ENCODE peak calls at places on chromosomes 13 and 19, in six cellular contexts. T is GM12878, W is K562, J is HCT116, C is SK-N-SH, M is H1. I is an unnamed sample.

GRCh38 chr13:21771075-21771474 is 100.2 kb downstream of the FGF9 start:
- DNase-seq in W (no peak), C (no peak), M (no peak), T (no peak), J (no peak), I (no peak)

GRCh38 chr19:6677495-6677894 is 7.5 kb upstream of the TNFSF14 start:
- DNase-seq in J (no peak), W (no peak), T (no peak), M (no peak), C (no peak), I (no peak)

GRCh38 chr19:703651-704446 is 4.9 kb upstream of the PALM start:
- DNase-seq in C (peak), T (no peak), W (peak), M (peak), J (peak), I (peak)

GRCh38 chr19:30855475-30855874 is 483.3 kb downstream of the ZNF536 start:
- DNase-seq in C (no peak), T (no peak), J (no peak), W (no peak), M (no peak), I (no peak)

GRCh38 chr13:58587183-58587582 is 955.6 kb downstream of the PCDH17 start:
- DNase-seq in C (no peak), T (peak), W (no peak), J (no peak), M (no peak), I (no peak)

GRCh38 chr13:23579886-23580706 is 9.9 kb downstream of the TNFRSF19 start:
- DNase-seq in M (no peak), J (no peak), W (no peak), C (no peak), T (no peak), I (no peak)

GRCh38 chr13:24271611-24272451 is 37.5 kb upstream of the C1QTNF9 start:
- DNase-seq in J (no peak), W (no peak), T (peak), M (no peak), C (peak), I (no peak)

GRCh38 chr13:40236566-40237168 is 429.8 kb downstream of the FOXO1 start:
- DNase-seq in T (no peak), W (no peak), M (no peak), C (no peak), J (no peak), I (no peak)

GRCh38 chr19:48934837-48935236 is 1.3 kb downstream of the DHDH start:
- DNase-seq in J (no peak), M (no peak), W (no peak), C (no peak), T (no peak), I (no peak)

GRCh38 chr13:99203601-99204579 is 3.2 kb downstream of the UBAC2 start:
- DNase-seq in T (no peak), C (no peak), M (no peak), W (no peak), J (no peak), I (no peak)

GRCh38 chr13:44347905-44348304 is 25.7 kb upstream of the SERP2 start:
- DNase-seq in W (no peak), M (no peak), J (no peak), C (peak), T (no peak), I (no peak)

GRCh38 chr19:51695702-51696315 is 2.7 kb downstream of the SPACA6 start:
- DNase-seq in W (no peak), J (no peak), T (no peak), C (peak), M (no peak), I (no peak)

GRCh38 chr13:24905242-24905641 is 141.3 kb downstream of the RNF17 start:
- DNase-seq in T (no peak), W (no peak), C (no peak), M (no peak), J (no peak), I (no peak)

GRCh38 chr13:39263033-39263432 is 224.8 kb downstream of the NHLRC3 start:
- DNase-seq in J (peak), M (no peak), T (peak), W (peak), C (peak), I (peak)

GRCh38 chr13:70568571-70568970 is 460.3 kb upstream of the KLHL1 start:
- DNase-seq in M (no peak), J (peak), C (peak), W (peak), T (peak), I (peak)

GRCh38 chr19:51263808-51264207 is 12.9 kb downstream of the SIGLECL1 start:
- DNase-seq in W (no peak), J (no peak), T (no peak), M (no peak), C (no peak), I (no peak)

GRCh38 chr13:32790731-32791130 is 204.5 kb downstream of the PDS5B start:
- DNase-seq in C (no peak), W (no peak), M (no peak), J (no peak), T (no peak), I (no peak)

GRCh38 chr19:4327252-4327876 is 11.3 kb downstream of the STAP2 start:
- DNase-seq in J (no peak), W (peak), M (peak), T (no peak), C (peak), I (no peak)

GRCh38 chr13:75088915-75089314 is 393.1 kb downstream of the TBC1D4 start:
- DNase-seq in C (no peak), J (no peak), T (no peak), W (no peak), M (no peak), I (no peak)

GRCh38 chr19:33815410-33816340 is 19.0 kb downstream of the KCTD15 start:
- DNase-seq in C (peak), W (no peak), J (no peak), T (no peak), M (no peak), I (no peak)

GRCh38 chr13:42102961-42103688 is 54.7 kb downstream of the DGKH start:
- DNase-seq in M (no peak), W (no peak), C (no peak), T (no peak), J (no peak), I (no peak)

GRCh38 chr19:1942078-1942933 is 1.3 kb downstream of the CSNK1G2 start:
- DNase-seq in C (peak), W (no peak), T (peak), M (no peak), J (no peak), I (peak)

GRCh38 chr13:25247345-25247744 is 39.9 kb downstream of the MTMR6 start:
- DNase-seq in W (no peak), J (no peak), T (no peak), C (no peak), M (no peak), I (no peak)

GRCh38 chr13:72384879-72385278 is 342.6 kb downstream of the MZT1 start:
- DNase-seq in M (no peak), T (no peak), C (no peak), J (no peak), W (no peak), I (peak)

GRCh38 chr19:289651-290538 is 1.3 kb downstream of the PLPP2 start:
- DNase-seq in M (peak), J (peak), T (no peak), W (peak), C (peak), I (peak)

GRCh38 chr13:30572859-30573275 is 44.9 kb upstream of the USPL1 start:
- DNase-seq in M (no peak), W (no peak), T (peak), J (no peak), C (peak), I (peak)

GRCh38 chr13:33918199-33918932 is 100.4 kb downstream of the RFC3 start:
- DNase-seq in W (no peak), T (no peak), J (no peak), C (no peak), M (no peak), I (no peak)

GRCh38 chr19:23823952-23824389 is 65.3 kb upstream of the ZNF681 start:
- DNase-seq in M (peak), T (peak), J (no peak), C (peak), W (no peak), I (peak)

GRCh38 chr13:42991892-42992584 is at the start of gene EPSTI1:
- DNase-seq in T (no peak), J (no peak), C (no peak), W (peak), M (no peak), I (peak)

GRCh38 chr19:29013988-29014387 is 199.0 kb downstream of the UQCRFS1 start:
- DNase-seq in T (no peak), J (no peak), C (no peak), W (no peak), M (no peak), I (no peak)
- TF ChIP-seq JUND in T (no peak), J (no peak), C (no peak), W (no peak), M (no peak), I (no peak)

GRCh38 chr19:42148270-42148669 is 16.0 kb upstream of the POU2F2 start:
- DNase-seq in W (no peak), T (no peak), C (no peak), J (no peak), M (no peak), I (no peak)

GRCh38 chr19:42151735-42152134 is 19.5 kb upstream of the POU2F2 start:
- DNase-seq in M (no peak), W (no peak), J (no peak), T (no peak), C (peak), I (no peak)

GRCh38 chr19:42150353-42150752 is 18.1 kb upstream of the POU2F2 start:
- DNase-seq in C (peak), W (no peak), T (no peak), J (no peak), M (no peak), I (no peak)

GRCh38 chr19:42150940-42151339 is 18.7 kb upstream of the POU2F2 start:
- DNase-seq in M (no peak), W (no peak), J (no peak), C (peak), T (no peak), I (no peak)

DNA sequence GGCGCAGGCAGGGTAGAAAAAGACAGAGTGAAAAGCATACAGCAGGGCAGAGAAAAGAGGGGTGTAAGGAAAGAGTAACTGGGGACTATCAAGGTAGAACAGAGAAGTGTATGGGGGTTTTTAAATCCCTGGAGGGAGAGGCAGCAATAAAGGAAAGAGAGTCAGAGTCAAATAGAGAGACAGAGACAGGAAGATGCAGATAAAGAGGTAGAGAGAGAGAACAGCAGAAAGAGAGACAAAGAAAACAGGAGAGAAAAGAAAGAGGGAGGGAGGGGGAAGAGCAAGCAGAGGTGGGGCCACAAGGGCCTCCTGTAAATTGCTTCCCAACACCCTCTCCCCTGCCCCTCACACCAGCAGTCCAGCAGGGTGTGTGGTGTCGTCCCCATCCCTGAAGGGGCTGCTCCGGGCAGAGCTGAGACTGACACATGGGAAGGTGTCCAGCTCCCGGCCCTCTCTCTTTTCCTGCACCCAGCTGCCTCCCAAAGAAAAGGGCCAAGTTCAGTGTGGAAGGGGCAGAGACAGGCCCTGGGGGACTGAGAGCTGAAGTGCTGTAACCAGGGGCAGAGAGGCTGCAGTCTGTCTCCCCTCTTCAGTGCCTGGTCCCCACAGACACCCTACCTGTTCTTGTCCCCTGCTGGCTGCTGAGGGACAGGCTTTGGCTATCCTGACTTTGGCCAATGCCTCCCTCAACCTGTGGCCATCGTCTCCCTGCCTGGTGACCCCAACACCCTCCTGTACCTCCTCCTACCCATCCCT is 17.4 kb upstream of the POU2F2 start:
- DNase-seq in M (no peak), T (no peak), C (peak), J (no peak), W (no peak), I (no peak)
- TF ChIP-seq JUND in M (no peak), T (no peak), C (no peak), J (no peak), W (no peak), I (no peak)

DNA sequence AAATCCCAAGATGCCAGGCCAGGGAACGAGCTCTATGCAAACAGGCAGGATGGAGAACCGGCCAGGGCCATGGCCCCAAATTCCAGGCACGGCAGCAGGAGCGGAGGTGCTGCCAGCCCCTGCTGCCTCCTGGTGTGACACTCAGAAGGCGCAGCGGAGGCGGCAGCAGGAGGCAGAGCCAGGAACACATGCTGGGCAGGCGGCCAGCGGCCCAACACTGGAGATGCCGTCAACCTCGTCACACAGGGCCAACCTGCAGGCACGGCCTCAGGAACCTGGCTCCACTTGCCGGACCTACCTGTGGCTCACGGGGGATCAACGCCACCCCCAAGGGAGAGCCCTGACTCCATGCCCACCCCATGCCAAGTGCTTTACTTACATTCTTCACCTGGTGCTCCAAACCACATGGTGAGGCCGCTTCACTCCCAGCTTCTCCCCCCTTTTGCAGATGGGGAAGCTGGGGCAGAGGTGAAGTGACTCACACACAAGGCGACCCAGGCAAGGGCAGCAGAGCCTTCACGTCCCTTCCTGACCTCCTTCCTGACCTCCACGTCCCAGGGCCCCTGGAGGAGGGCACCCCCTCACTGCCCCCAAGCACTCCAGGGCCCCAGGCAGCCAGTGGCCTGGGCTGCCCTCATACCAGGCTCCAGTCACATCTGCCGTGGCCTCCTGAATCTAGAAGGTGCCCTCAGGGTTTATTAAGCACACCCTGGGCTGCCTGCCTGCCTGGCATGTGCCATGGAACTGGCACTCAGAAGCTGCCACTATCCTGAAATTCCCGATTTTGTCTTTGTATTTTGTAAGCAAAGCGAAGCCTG is 43.5 kb downstream of the GGACT start:
- DNase-seq in M (no peak), W (no peak), T (no peak), C (no peak), J (no peak), I (no peak)
- TF ChIP-seq JUND in M (no peak), W (no peak), T (no peak), C (no peak), J (no peak), I (no peak)

DNA sequence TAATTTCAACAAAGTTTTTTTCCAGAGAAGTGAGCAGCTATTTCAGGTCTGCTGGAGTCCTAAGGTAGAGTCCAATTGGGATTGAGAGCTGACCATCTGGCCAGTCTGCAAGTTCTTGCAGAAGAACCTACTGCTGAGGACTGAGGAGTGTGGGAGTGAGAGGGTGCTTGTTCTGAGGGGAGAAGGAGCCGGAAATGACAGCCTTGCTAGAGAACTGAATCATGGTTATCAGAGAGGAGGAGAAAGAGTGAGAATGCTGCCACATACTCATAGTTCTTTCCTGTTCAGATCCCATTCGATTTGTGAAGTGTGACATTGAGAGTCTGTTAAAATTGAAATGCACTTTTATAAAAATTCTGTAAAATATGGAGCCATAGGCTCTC is 350.0 kb downstream of the KCNRG start:
- DNase-seq in C (no peak), J (no peak), M (no peak), T (no peak), W (no peak), I (no peak)
- TF ChIP-seq JUND in C (no peak), J (no peak), M (no peak), T (no peak), W (no peak), I (no peak)

GRCh38 chr13:102902789-102903347 is 57.0 kb downstream of the ERCC5 start:
- DNase-seq in C (no peak), W (no peak), M (peak), T (no peak), J (no peak), I (no peak)

GRCh38 chr13:102905905-102906304 is 60.1 kb downstream of the ERCC5 start:
- DNase-seq in T (no peak), W (no peak), M (no peak), J (no peak), C (no peak), I (no peak)

GRCh38 chr13:102904408-102904862 is 58.6 kb downstream of the ERCC5 start:
- DNase-seq in C (no peak), T (no peak), J (no peak), M (no peak), W (no peak), I (no peak)

GRCh38 chr13:102901615-102902305 is 55.9 kb downstream of the ERCC5 start:
- DNase-seq in T (no peak), W (no peak), M (no peak), J (no peak), C (no peak), I (no peak)

DNA sequence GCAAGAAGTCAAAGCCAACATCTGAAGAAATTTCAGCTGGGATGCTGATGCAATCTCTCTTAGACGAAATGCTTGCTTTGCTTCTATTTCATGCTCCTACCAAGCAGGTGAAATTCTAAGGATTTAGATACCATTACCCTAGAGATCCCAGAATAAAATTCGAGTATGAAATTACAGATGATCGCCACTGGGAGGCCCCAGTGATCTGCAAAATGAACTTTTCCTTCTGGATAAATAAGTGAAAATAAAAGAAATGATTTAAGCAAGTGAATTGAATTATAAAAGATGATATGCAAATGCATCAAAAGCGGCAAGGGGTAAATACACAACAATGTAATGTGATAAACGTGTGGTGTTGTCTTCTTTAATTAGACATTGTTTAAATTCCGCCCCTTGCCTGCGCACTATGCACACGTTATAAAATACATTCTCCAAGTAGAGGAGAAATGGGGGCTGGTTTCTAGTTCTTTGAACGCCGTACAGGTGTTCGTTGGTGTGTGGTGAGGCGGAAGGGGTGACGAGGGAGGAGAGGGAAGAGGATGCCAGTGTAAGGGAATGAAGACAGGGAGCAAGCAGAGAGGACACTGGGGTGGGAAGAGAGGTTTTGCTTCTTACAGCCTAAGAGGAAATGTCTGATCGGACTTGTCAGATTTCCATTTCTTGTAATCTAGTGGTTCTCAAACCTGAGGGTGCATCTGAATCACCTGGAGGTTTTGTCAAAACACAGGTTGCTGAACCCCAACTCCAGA is 58.0 kb downstream of the ERCC5 start:
- DNase-seq in T (no peak), J (no peak), W (peak), M (no peak), C (peak), I (peak)
- TF ChIP-seq JUND in T (no peak), J (no peak), W (no peak), M (no peak), C (no peak), I (no peak)

GRCh38 chr19:12834418-12834943 is at the start of gene RTBDN:
- DNase-seq in T (no peak), W (no peak), J (no peak), C (no peak), M (no peak), I (no peak)
- TF ChIP-seq JUND in T (no peak), W (no peak), J (no peak), C (no peak), M (no peak), I (no peak)

I was measured in T47D.